ENCODE peak calls at places on chromosomes 2 and 18, in five cellular contexts. R, B, S, N and V are unnamed samples.

GRCh38 chr2:219520079-219520478 is 5.8 kb downstream of the ASIC4 start:
- DNase-seq in R (no peak), B (no peak), S (no peak), N (no peak), V (no peak)

GRCh38 chr2:187078297-187078696 is 229.3 kb upstream of the ZSWIM2 start:
- DNase-seq in R (peak), B (no peak), S (no peak), N (no peak), V (peak)

GRCh38 chr2:136110528-136110927 is 7.4 kb downstream of the CXCR4 start:
- DNase-seq in R (no peak), B (no peak), S (no peak), N (no peak), V (no peak)

GRCh38 chr2:122660786-122661634 is 905.6 kb downstream of the TSN start:
- DNase-seq in R (no peak), B (no peak), S (no peak), N (peak), V (no peak)

GRCh38 chr2:127174176-127174575 is 45.9 kb downstream of the CYP27C1 start:
- DNase-seq in R (peak), B (no peak), S (no peak), N (no peak), V (no peak)

GRCh38 chr18:62183578-62184195 is 3.2 kb downstream of the PIGN start:
- DNase-seq in R (peak), B (no peak), S (peak), N (no peak), V (peak)

GRCh38 chr2:25996844-25997243 is 14.5 kb upstream of the KIF3C start:
- DNase-seq in R (no peak), B (no peak), S (no peak), N (no peak), V (no peak)

GRCh38 chr2:227932001-227932400 is 60.6 kb downstream of the DAW1 start:
- DNase-seq in R (no peak), B (no peak), S (no peak), N (no peak), V (no peak)

GRCh38 chr2:112765251-112765650 is 842 bp upstream of the CKAP2L start:
- DNase-seq in R (no peak), B (no peak), S (no peak), N (no peak), V (no peak)

GRCh38 chr2:20381457-20381856 is 30.8 kb upstream of the PUM2 start:
- DNase-seq in R (no peak), B (no peak), S (no peak), N (peak), V (peak)

GRCh38 chr2:70328921-70329561 is 27.2 kb upstream of the FAM136A start:
- DNase-seq in R (peak), B (no peak), S (no peak), N (peak), V (peak)

GRCh38 chr18:11860594-11861450 is 9.6 kb downstream of the CHMP1B start:
- DNase-seq in R (no peak), B (no peak), S (no peak), N (no peak), V (peak)

GRCh38 chr2:63698825-63699548 is 110.2 kb downstream of the MDH1 start:
- DNase-seq in R (peak), B (no peak), S (no peak), N (peak), V (peak)

GRCh38 chr2:225668606-225669266 is 269.2 kb downstream of the NYAP2 start:
- DNase-seq in R (peak), B (peak), S (peak), N (no peak), V (peak)

GRCh38 chr18:49582579-49582978 is 20.7 kb downstream of the LIPG start:
- DNase-seq in R (peak), B (no peak), S (no peak), N (no peak), V (no peak)

GRCh38 chr2:205473791-205474190 is 208.5 kb upstream of the NRP2 start:
- DNase-seq in R (no peak), B (no peak), S (no peak), N (no peak), V (no peak)

GRCh38 chr2:74573747-74574562 is 19.4 kb downstream of the DOK1 start:
- DNase-seq in R (no peak), B (peak), S (no peak), N (no peak), V (no peak)

GRCh38 chr2:96527990-96528679 is 8.4 kb upstream of the ARID5A start:
- DNase-seq in R (no peak), B (peak), S (no peak), N (no peak), V (no peak)

GRCh38 chr2:73156539-73157124 is 43.9 kb upstream of the RAB11FIP5 start:
- DNase-seq in R (peak), B (no peak), S (peak), N (peak), V (peak)

GRCh38 chr18:10453885-10454772 is at the start of gene APCDD1:
- DNase-seq in R (no peak), B (no peak), S (no peak), N (no peak), V (peak)

GRCh38 chr2:54503192-54503591 is 47.1 kb downstream of the SPTBN1 start:
- DNase-seq in R (peak), B (no peak), S (peak), N (no peak), V (peak)

GRCh38 chr2:219362524-219363164 is 25.1 kb downstream of the DNPEP start:
- DNase-seq in R (peak), B (peak), S (no peak), N (no peak), V (no peak)

GRCh38 chr2:172335731-172336130 is 91.7 kb upstream of the ITGA6 start:
- DNase-seq in R (no peak), B (no peak), S (no peak), N (no peak), V (no peak)

GRCh38 chr18:55302337-55302833 is 285.6 kb downstream of the TCF4 start:
- DNase-seq in R (no peak), B (no peak), S (no peak), N (no peak), V (no peak)

GRCh38 chr18:55301196-55301540 is 286.8 kb downstream of the TCF4 start:
- DNase-seq in R (no peak), B (no peak), S (no peak), N (no peak), V (no peak)

GRCh38 chr18:55300469-55301195 is 287.4 kb downstream of the TCF4 start:
- DNase-seq in R (no peak), B (no peak), S (peak), N (no peak), V (no peak)

GRCh38 chr18:55301836-55302235 is 286.2 kb downstream of the TCF4 start:
- DNase-seq in R (no peak), B (no peak), S (no peak), N (no peak), V (no peak)

GRCh38 chr18:55296761-55297160 is 291.2 kb downstream of the TCF4 start:
- DNase-seq in R (no peak), B (no peak), S (no peak), N (no peak), V (no peak)
- TF ChIP-seq HDAC2 in R (no peak), B (no peak), S (no peak), N (no peak), V (no peak)

GRCh38 chr2:236159778-236160170 is 8.4 kb downstream of the GBX2 start:
- DNase-seq in R (no peak), B (no peak), S (no peak), N (no peak), V (no peak)
- TF ChIP-seq CEBPB in R (no peak), B (no peak), S (no peak), N (no peak), V (no peak)

DNA sequence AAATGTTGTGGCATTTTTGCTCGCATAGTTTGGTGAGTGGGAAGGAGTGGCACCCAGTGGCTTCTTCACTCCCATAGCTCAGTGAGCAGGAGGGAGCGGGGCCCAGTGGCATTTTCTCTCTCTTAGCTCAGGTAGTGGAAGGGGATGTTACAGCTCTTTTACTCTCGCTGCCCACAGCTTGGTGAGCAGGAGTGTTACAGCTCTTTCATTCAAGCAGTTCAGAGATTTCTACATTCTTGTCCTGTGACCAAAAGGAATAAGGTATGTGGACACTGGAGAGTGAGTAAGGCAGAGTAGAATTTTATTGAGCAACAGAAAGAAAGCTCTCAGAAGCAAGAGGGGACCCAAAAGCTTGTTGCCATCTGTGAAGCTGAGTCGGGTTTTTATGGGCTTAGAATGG is 192.4 kb downstream of the SPAG16 start:
- DNase-seq in R (no peak), B (no peak), S (no peak), N (no peak), V (no peak)
- TF ChIP-seq HDAC2 in R (no peak), B (no peak), S (no peak), N (no peak), V (no peak)

GRCh38 chr2:27131429-27131828 is 3.0 kb downstream of the PREB start:
- DNase-seq in R (no peak), B (no peak), S (no peak), N (no peak), V (no peak)
- TF ChIP-seq CEBPB in R (no peak), B (no peak), S (no peak), N (no peak), V (no peak)

GRCh38 chr2:240455227-240455718 is 19.8 kb downstream of the GPC1 start:
- DNase-seq in R (no peak), B (no peak), S (no peak), N (no peak), V (no peak)

GRCh38 chr2:240458044-240458899 is 22.8 kb downstream of the GPC1 start:
- DNase-seq in R (no peak), B (no peak), S (no peak), N (no peak), V (no peak)

GRCh38 chr2:240457223-240458043 is 22.0 kb downstream of the GPC1 start:
- DNase-seq in R (no peak), B (no peak), S (no peak), N (no peak), V (peak)

GRCh38 chr2:240455719-240456606 is 20.5 kb downstream of the GPC1 start:
- DNase-seq in R (no peak), B (no peak), S (no peak), N (no peak), V (no peak)

GRCh38 chr2:240456607-240457222 is 21.3 kb downstream of the GPC1 start:
- DNase-seq in R (no peak), B (no peak), S (no peak), N (no peak), V (no peak)
- TF ChIP-seq HDAC2 in R (no peak), B (no peak), S (no peak), N (no peak), V (no peak)

DNA sequence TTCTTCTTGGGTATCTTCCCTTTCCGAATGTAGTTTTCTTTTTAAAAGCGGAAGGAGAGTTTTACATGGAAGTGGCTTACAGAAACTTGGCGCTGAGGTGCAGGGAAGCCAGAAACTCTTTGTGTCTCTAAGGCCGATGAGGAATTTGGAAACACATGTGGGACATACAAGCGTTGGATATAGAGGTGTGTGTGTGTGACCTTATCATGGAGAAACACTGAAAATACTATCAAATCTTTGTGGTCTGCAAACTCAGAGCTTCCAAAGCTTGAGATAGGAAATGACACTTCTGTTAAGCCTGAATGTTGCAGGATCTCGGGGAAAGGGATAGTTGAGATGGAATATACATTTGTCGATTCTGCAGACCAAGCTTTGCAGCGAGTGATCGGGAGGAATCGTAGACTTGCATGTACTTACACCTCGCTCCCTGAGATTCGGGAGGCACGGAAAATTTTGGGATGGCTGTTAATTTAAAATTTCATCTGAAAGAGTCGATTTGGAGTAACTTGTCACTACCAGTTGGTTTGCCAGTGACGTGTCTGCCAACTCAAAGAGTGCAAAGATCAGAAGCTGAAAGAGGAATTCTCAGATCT is 1.0 kb downstream of the NAB1 start:
- DNase-seq in R (peak), B (no peak), S (no peak), N (no peak), V (peak)
- TF ChIP-seq CEBPB in R (no peak), B (no peak), S (no peak), N (no peak), V (no peak)

GRCh38 chr2:217904614-217904965 is 98.2 kb downstream of the TNS1 start:
- DNase-seq in R (no peak), B (no peak), S (no peak), N (no peak), V (no peak)

GRCh38 chr2:217903859-217904613 is 98.8 kb downstream of the TNS1 start:
- DNase-seq in R (no peak), B (no peak), S (no peak), N (no peak), V (peak)

GRCh38 chr2:217906787-217907186 is 96.0 kb downstream of the TNS1 start:
- DNase-seq in R (no peak), B (no peak), S (no peak), N (no peak), V (no peak)

GRCh38 chr2:217905906-217906305 is 96.9 kb downstream of the TNS1 start:
- DNase-seq in R (no peak), B (no peak), S (no peak), N (no peak), V (no peak)

DNA sequence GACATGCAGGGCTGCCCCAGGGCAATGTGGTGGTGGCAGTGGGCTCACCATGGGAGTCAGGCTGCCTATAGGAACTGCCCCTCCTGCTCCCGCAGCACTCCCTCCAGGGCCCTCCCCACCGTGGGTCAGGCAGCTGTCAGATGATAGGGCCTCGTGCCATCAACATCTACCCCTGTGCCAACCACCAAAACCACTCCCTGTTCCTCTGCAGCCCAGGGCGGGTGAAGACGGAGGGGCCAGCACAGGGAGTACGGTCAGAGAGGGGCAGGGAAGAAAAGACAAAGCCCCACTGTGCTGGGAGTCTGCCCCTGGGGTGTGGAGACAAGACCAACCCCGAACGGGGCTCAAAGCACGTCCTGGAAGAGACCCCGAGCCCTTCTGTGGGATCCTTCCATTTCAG is 97.4 kb downstream of the TNS1 start:
- DNase-seq in R (no peak), B (no peak), S (no peak), N (no peak), V (no peak)
- TF ChIP-seq HDAC2 in R (no peak), B (no peak), S (no peak), N (no peak), V (no peak)